ENCODE peak calls at places on chromosomes 12 and 14, in nine cellular contexts. S, Z, E, N, O, P, T, F and J are unnamed samples.

GRCh38 chr12:51421266-51421884 is 3.3 kb upstream of the SLC4A8 start:
- DNase-seq in Z (peak; percentile 82), T (peak; percentile 76), E (peak; percentile 63), F (no peak), N (peak; percentile 71), S (no peak), P (no peak), O (peak; percentile 74), J (no peak)

GRCh38 chr12:121230538-121230907 is 20.6 kb downstream of the P2RX4 start:
- DNase-seq in S (no peak), O (no peak), T (no peak), N (no peak), F (no peak), Z (no peak), P (no peak), E (no peak), J (no peak)

GRCh38 chr12:44847888-44848770 is 28.0 kb downstream of the NELL2 start:
- DNase-seq in F (no peak), O (no peak), T (no peak), E (no peak), S (no peak), N (no peak), Z (no peak), P (no peak), J (no peak)

GRCh38 chr12:111798182-111798581 is 31.4 kb downstream of the ALDH2 start:
- DNase-seq in S (peak; percentile 27), E (no peak), Z (no peak), N (no peak), P (no peak), O (no peak), F (no peak), T (no peak), J (no peak)

GRCh38 chr12:52093346-52093745 is 13.8 kb downstream of the SMIM41 start:
- DNase-seq in S (no peak), F (no peak), Z (no peak), E (no peak), O (no peak), T (no peak), N (no peak), P (no peak), J (peak; percentile 28)

GRCh38 chr12:127162902-127163301 is 1104.1 kb upstream of the TMEM132C start:
- DNase-seq in S (no peak), N (peak; percentile 10), E (no peak), P (no peak), O (peak; percentile 89), F (no peak), Z (no peak), T (peak; percentile 20), J (no peak)

GRCh38 chr14:54697806-54698205 is 130.9 kb downstream of the SAMD4A start:
- DNase-seq in T (no peak), P (no peak), E (no peak), N (no peak), Z (no peak), F (no peak), O (no peak), S (no peak), J (no peak)

GRCh38 chr14:102493096-102493495 is 16.5 kb downstream of the ANKRD9 start:
- DNase-seq in N (no peak), E (no peak), Z (no peak), T (no peak), P (no peak), O (no peak), F (no peak), S (peak; percentile 28), J (no peak)

GRCh38 chr12:49825360-49825970 is 2.7 kb downstream of the NCKAP5L start:
- DNase-seq in O (peak; percentile 86), N (peak; percentile 72), S (peak; percentile 75), P (no peak), Z (peak; percentile 37), T (no peak), F (no peak), E (no peak), J (peak; percentile 76)

GRCh38 chr14:51082394-51082793 is 12.5 kb downstream of the TRIM9 start:
- DNase-seq in N (no peak), F (no peak), P (no peak), T (no peak), S (no peak), Z (no peak), O (peak; percentile 78), E (no peak), J (no peak)

GRCh38 chr12:90987101-90987500 is 17.7 kb downstream of the EPYC start:
- DNase-seq in E (no peak), N (no peak), F (no peak), S (no peak), T (no peak), P (no peak), O (no peak), Z (no peak), J (no peak)

GRCh38 chr14:88614218-88614907 is 51.5 kb downstream of the ZC3H14 start:
- DNase-seq in Z (no peak), S (no peak), N (no peak), P (no peak), T (no peak), O (peak; percentile 71), E (peak; percentile 61), F (no peak), J (no peak)

GRCh38 chr14:65224799-65225198 is 122.5 kb upstream of the MAX start:
- DNase-seq in E (no peak), P (no peak), F (no peak), Z (no peak), T (no peak), S (no peak), N (peak; percentile 40), O (no peak), J (no peak)

GRCh38 chr12:6788972-6789905 is at the start of gene CD4:
- DNase-seq in P (peak; percentile 70), O (no peak), N (peak; percentile 93), T (no peak), E (no peak), F (no peak), S (peak; percentile 85), Z (no peak), J (peak; percentile 73)

GRCh38 chr14:85333313-85333712 is 196.6 kb upstream of the FLRT2 start:
- DNase-seq in E (peak; percentile 67), T (peak; percentile 3), P (no peak), F (no peak), S (no peak), O (peak; percentile 76), N (no peak), Z (no peak), J (no peak)

GRCh38 chr14:92352158-92352985 is 29.4 kb downstream of the SLC24A4 start:
- DNase-seq in E (no peak), P (no peak), Z (peak; percentile 53), N (peak; percentile 70), T (peak; percentile 61), F (no peak), O (peak; percentile 46), S (no peak), J (no peak)

GRCh38 chr12:65609359-65609771 is 214.9 kb upstream of the HMGA2 start:
- DNase-seq in F (no peak), P (no peak), N (no peak), S (no peak), Z (no peak), E (peak; percentile 79), O (peak; percentile 97), T (peak; percentile 31), J (no peak)
- TF ChIP-seq CTCF in F (no peak), P (no peak), N (no peak), S (no peak), Z (peak; percentile 20), E (peak; percentile 5), O (peak; percentile 47), T (peak; percentile 33), J (no peak)

GRCh38 chr14:77914073-77914721 is 114.3 kb downstream of the ADCK1 start:
- DNase-seq in N (no peak), Z (no peak), T (no peak), F (no peak), S (no peak), O (no peak), P (no peak), E (no peak), J (no peak)

GRCh38 chr14:77908847-77909246 is 108.9 kb downstream of the ADCK1 start:
- DNase-seq in Z (no peak), F (no peak), T (no peak), P (no peak), S (no peak), O (no peak), E (no peak), N (no peak), J (no peak)

GRCh38 chr14:77909911-77910310 is 110.0 kb downstream of the ADCK1 start:
- DNase-seq in P (no peak), F (no peak), T (no peak), Z (no peak), N (no peak), E (no peak), O (no peak), S (no peak), J (no peak)

GRCh38 chr14:77910506-77910905 is 110.6 kb downstream of the ADCK1 start:
- DNase-seq in F (no peak), T (no peak), O (no peak), P (no peak), Z (no peak), S (no peak), N (no peak), E (no peak), J (no peak)

GRCh38 chr14:77912754-77913556 is 113.0 kb downstream of the ADCK1 start:
- DNase-seq in S (no peak), N (no peak), P (no peak), O (no peak), E (no peak), F (no peak), Z (no peak), T (no peak), J (no peak)
- TF ChIP-seq CTCF in S (no peak), N (no peak), P (no peak), O (no peak), E (no peak), F (no peak), Z (no peak), T (no peak), J (no peak)

DNA sequence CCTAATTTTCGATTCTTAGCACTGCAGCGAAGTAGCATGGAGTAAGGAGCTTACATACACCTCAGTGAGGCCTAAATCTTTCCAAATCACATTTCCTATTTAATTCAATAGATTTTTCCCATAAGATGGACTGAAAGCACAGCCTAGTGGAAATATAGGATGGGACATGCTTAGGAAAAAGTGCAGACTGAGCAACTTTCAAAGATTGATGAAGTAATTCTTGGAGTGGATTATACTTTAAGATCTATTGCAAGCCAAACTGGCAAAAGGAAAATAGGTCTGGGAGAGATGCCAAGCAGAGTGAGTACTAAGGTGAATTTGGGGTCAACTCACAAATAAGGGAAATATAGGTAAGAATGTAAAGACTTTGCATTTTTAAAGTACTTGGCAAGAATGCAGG is 170.3 kb upstream of the FOXG1 start:
- DNase-seq in S (no peak), E (peak; percentile 1), T (peak; percentile 13), N (no peak), Z (no peak), F (no peak), P (no peak), O (peak; percentile 66), J (no peak)
- TF ChIP-seq CTCF in S (no peak), E (no peak), T (no peak), N (no peak), Z (peak; percentile 12), F (no peak), P (no peak), O (peak; percentile 46), J (no peak)

DNA sequence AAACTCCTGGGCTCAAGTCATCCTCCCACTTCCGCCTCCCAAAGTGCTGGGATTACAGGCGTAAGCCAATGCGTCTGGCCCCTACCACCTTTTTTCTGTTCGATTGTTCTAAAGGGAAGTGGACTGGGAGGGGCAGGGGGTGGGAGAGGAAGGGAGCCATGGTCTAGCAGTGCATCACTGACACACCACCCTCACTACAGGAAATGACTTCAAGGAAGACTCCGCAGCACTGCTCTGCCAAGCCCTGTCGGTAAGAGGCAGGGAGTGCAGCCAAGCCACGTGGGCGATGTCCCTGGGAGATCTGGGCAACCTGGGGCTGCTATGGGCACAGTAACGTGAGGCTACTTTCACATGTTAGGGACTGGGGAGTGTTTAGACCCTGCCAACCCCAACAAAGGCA is 18.0 kb downstream of the LRRC74A start:
- DNase-seq in N (peak; percentile 42), E (peak; percentile 78), F (no peak), Z (peak; percentile 18), S (peak; percentile 75), O (peak; percentile 61), P (peak; percentile 83), T (peak; percentile 53), J (peak; percentile 76)
- TF ChIP-seq CTCF in N (no peak), E (peak; percentile 24), F (peak; percentile 26), Z (no peak), S (peak; percentile 47), O (no peak), P (no peak), T (no peak), J (no peak)